ENCODE peak calls at places on chromosomes 3 and 15, in ten cellular contexts. F is colonic mucosa, G is suprapubic skin, J is spleen, E is cardiac muscle cell, R is AG09319, I is mesothelial cell of epicardium, C is fibroblast of mammary gland, H is tibial artery, V is epithelial cell of esophagus. K is an unnamed sample.

GRCh38 chr3:23950303-23950702 is 5.2 kb downstream of the NR1D2 start:
- DNase-seq in F (no peak), G (no peak), J (no peak), E (no peak), R (no peak), I (no peak), C (no peak), H (no peak), V (no peak), K (no peak)

GRCh38 chr15:79981861-79982455 is 11.0 kb upstream of the BCL2A1 start:
- DNase-seq in F (no peak), G (no peak), J (peak), E (no peak), R (no peak), I (no peak), C (no peak), H (no peak), V (no peak), K (no peak)

GRCh38 chr3:102106421-102107097 is 257.2 kb downstream of the NFKBIZ start:
- DNase-seq in F (no peak), G (no peak), J (no peak), E (peak), R (no peak), I (no peak), C (peak), H (no peak), V (peak), K (no peak)

GRCh38 chr3:156489462-156489911 is 65.4 kb downstream of the SSR3 start:
- DNase-seq in F (no peak), G (no peak), J (no peak), E (peak), R (no peak), I (no peak), C (peak), H (no peak), V (no peak), K (no peak)

GRCh38 chr15:85411992-85412538 is 31.7 kb downstream of the AKAP13 start:
- DNase-seq in F (no peak), G (no peak), J (no peak), E (no peak), R (no peak), I (no peak), C (peak), H (no peak), V (peak), K (no peak)

GRCh38 chr3:135325096-135325495 is 530.0 kb downstream of the EPHB1 start:
- DNase-seq in F (no peak), G (no peak), J (no peak), E (no peak), R (no peak), I (no peak), C (no peak), H (no peak), V (peak), K (no peak)

GRCh38 chr15:99455796-99456160 is 110.0 kb upstream of the MEF2A start:
- DNase-seq in F (no peak), G (no peak), J (no peak), E (no peak), R (no peak), I (no peak), C (no peak), H (no peak), V (no peak), K (no peak)

GRCh38 chr3:66265627-66266026 is 44.8 kb downstream of the SLC25A26 start:
- DNase-seq in F (no peak), G (no peak), J (no peak), E (no peak), R (no peak), I (no peak), C (no peak), H (no peak), V (no peak), K (no peak)

GRCh38 chr3:193391902-193392301 is 13.3 kb upstream of the ATP13A5 start:
- DNase-seq in F (no peak), G (no peak), J (no peak), E (no peak), R (no peak), I (no peak), C (no peak), H (no peak), V (peak), K (no peak)

GRCh38 chr15:78242128-78242527 is 7.8 kb upstream of the ACSBG1 start:
- DNase-seq in F (peak), G (no peak), J (no peak), E (peak), R (no peak), I (no peak), C (peak), H (no peak), V (peak), K (no peak)

GRCh38 chr3:150384517-150385212 is 23.4 kb upstream of the TSC22D2 start:
- DNase-seq in F (no peak), G (no peak), J (peak), E (peak), R (no peak), I (no peak), C (peak), H (peak), V (no peak), K (peak)

GRCh38 chr15:25619076-25619475 is 180.3 kb upstream of the UBE3A start:
- DNase-seq in F (no peak), G (no peak), J (no peak), E (no peak), R (no peak), I (no peak), C (no peak), H (no peak), V (no peak), K (no peak)

GRCh38 chr15:82952156-82953081 is at the start of gene HOMER2:
- DNase-seq in F (no peak), G (no peak), J (no peak), E (peak), R (no peak), I (peak), C (peak), H (no peak), V (peak), K (peak)

GRCh38 chr15:31328999-31329639 is 2.5 kb downstream of the KLF13 start:
- DNase-seq in F (peak), G (no peak), J (peak), E (no peak), R (no peak), I (no peak), C (no peak), H (no peak), V (peak), K (no peak)

GRCh38 chr15:42031211-42031915 is 10.5 kb upstream of the PLA2G4E start:
- DNase-seq in F (no peak), G (no peak), J (no peak), E (peak), R (no peak), I (no peak), C (no peak), H (no peak), V (peak), K (no peak)

GRCh38 chr3:78905700-78906099 is 862.1 kb downstream of the ROBO1 start:
- DNase-seq in F (no peak), G (no peak), J (no peak), E (no peak), R (no peak), I (no peak), C (no peak), H (no peak), V (no peak), K (no peak)

GRCh38 chr3:13882876-13883275 is 3.0 kb upstream of the WNT7A start:
- DNase-seq in F (no peak), G (no peak), J (no peak), E (no peak), R (no peak), I (peak), C (no peak), H (peak), V (no peak), K (no peak)

GRCh38 chr15:75178938-75179772 is 22.5 kb upstream of the C15orf39 start:
- DNase-seq in F (no peak), G (no peak), J (no peak), E (no peak), R (no peak), I (no peak), C (no peak), H (peak), V (no peak), K (no peak)

GRCh38 chr3:9101286-9101685 is 138.0 kb upstream of the RAD18 start:
- DNase-seq in F (no peak), G (no peak), J (no peak), E (no peak), R (no peak), I (no peak), C (no peak), H (no peak), V (no peak), K (no peak)

GRCh38 chr3:47288966-47289910 is 6.5 kb downstream of the KLHL18 start:
- DNase-seq in F (no peak), G (no peak), J (no peak), E (peak), R (no peak), I (no peak), C (peak), H (no peak), V (peak), K (no peak)

GRCh38 chr15:77554306-77555080 is 78.2 kb downstream of the LINGO1 start:
- DNase-seq in F (no peak), G (no peak), J (no peak), E (no peak), R (no peak), I (no peak), C (no peak), H (no peak), V (no peak), K (no peak)

GRCh38 chr15:76057332-76058000 is 2.3 kb upstream of the TMEM266 start:
- DNase-seq in F (peak), G (no peak), J (no peak), E (peak), R (peak), I (peak), C (peak), H (no peak), V (peak), K (no peak)

GRCh38 chr3:100850156-100850555 is 140.9 kb downstream of the TFG start:
- DNase-seq in F (no peak), G (no peak), J (no peak), E (no peak), R (no peak), I (no peak), C (no peak), H (no peak), V (no peak), K (no peak)

GRCh38 chr3:54599741-54600140 is 328.1 kb downstream of the LRTM1 start:
- DNase-seq in F (no peak), G (no peak), J (no peak), E (no peak), R (no peak), I (no peak), C (no peak), H (no peak), V (no peak), K (no peak)

GRCh38 chr3:9146367-9147071 is 102.9 kb downstream of the SRGAP3 start:
- DNase-seq in F (no peak), G (peak), J (no peak), E (no peak), R (no peak), I (no peak), C (no peak), H (no peak), V (no peak), K (no peak)

GRCh38 chr15:90266485-90266884 is 1.0 kb downstream of the NGRN start:
- DNase-seq in F (peak), G (no peak), J (peak), E (peak), R (no peak), I (no peak), C (peak), H (no peak), V (peak), K (no peak)

GRCh38 chr3:155853214-155854146 is 747 bp downstream of the SLC33A1 start:
- DNase-seq in F (peak), G (peak), J (peak), E (peak), R (no peak), I (peak), C (peak), H (peak), V (peak), K (no peak)

GRCh38 chr3:5126586-5126985 is 4.5 kb downstream of the ARL8B start:
- DNase-seq in F (no peak), G (no peak), J (no peak), E (peak), R (no peak), I (no peak), C (peak), H (no peak), V (peak), K (no peak)

GRCh38 chr3:156098437-156099035 is 21.8 kb upstream of the KCNAB1 start:
- DNase-seq in F (no peak), G (no peak), J (no peak), E (no peak), R (no peak), I (no peak), C (no peak), H (no peak), V (no peak), K (no peak)

GRCh38 chr3:174168026-174168425 is 691.1 kb upstream of the NAALADL2 start:
- DNase-seq in F (no peak), G (no peak), J (no peak), E (no peak), R (no peak), I (no peak), C (no peak), H (no peak), V (no peak), K (no peak)

GRCh38 chr3:16182183-16182582 is 7.7 kb downstream of the GALNT15 start:
- DNase-seq in F (no peak), G (no peak), J (no peak), E (no peak), R (no peak), I (no peak), C (peak), H (peak), V (no peak), K (no peak)

GRCh38 chr15:46897266-46897665 is 820.0 kb upstream of the SEMA6D start:
- DNase-seq in F (no peak), G (no peak), J (no peak), E (no peak), R (no peak), I (no peak), C (no peak), H (no peak), V (no peak), K (no peak)

GRCh38 chr3:185153170-185153733 is 392 bp upstream of the C3orf70 start:
- DNase-seq in F (peak), G (peak), J (no peak), E (no peak), R (no peak), I (peak), C (no peak), H (peak), V (no peak), K (no peak)

GRCh38 chr3:64340636-64341240 is 115.5 kb upstream of the PRICKLE2 start:
- DNase-seq in F (no peak), G (no peak), J (no peak), E (peak), R (no peak), I (no peak), C (peak), H (no peak), V (peak), K (no peak)

GRCh38 chr15:59583088-59583487 is 28.5 kb upstream of the GCNT3 start:
- DNase-seq in F (no peak), G (no peak), J (no peak), E (no peak), R (no peak), I (no peak), C (no peak), H (no peak), V (no peak), K (no peak)

GRCh38 chr15:79376383-79376782 is 55.8 kb upstream of the MINAR1 start:
- DNase-seq in F (no peak), G (no peak), J (no peak), E (no peak), R (no peak), I (no peak), C (no peak), H (no peak), V (no peak), K (no peak)

GRCh38 chr15:92059036-92059970 is 205.8 kb downstream of the SLCO3A1 start:
- DNase-seq in F (no peak), G (no peak), J (no peak), E (no peak), R (no peak), I (no peak), C (no peak), H (no peak), V (peak), K (no peak)

GRCh38 chr3:136343873-136344281 is 93.7 kb downstream of the PCCB start:
- DNase-seq in F (peak), G (peak), J (no peak), E (peak), R (peak), I (peak), C (peak), H (peak), V (peak), K (no peak)

GRCh38 chr3:105118905-105119304 is 247.8 kb upstream of the ALCAM start:
- DNase-seq in F (no peak), G (no peak), J (no peak), E (peak), R (no peak), I (no peak), C (peak), H (no peak), V (peak), K (no peak)

GRCh38 chr3:157769378-157769777 is 266.2 kb upstream of the VEPH1 start:
- DNase-seq in F (no peak), G (no peak), J (no peak), E (no peak), R (no peak), I (no peak), C (no peak), H (no peak), V (no peak), K (no peak)
- TF ChIP-seq CTCF in F (no peak), G (no peak), J (no peak), E (no peak), R (no peak), I (no peak), C (no peak), H (no peak), V (no peak), K (no peak)

GRCh38 chr3:50193746-50194127 is 2.3 kb downstream of the GNAT1 start:
- DNase-seq in F (no peak), G (no peak), J (no peak), E (no peak), R (no peak), I (no peak), C (no peak), H (no peak), V (no peak), K (no peak)
- TF ChIP-seq CTCF in F (no peak), G (no peak), J (no peak), E (no peak), R (no peak), I (no peak), C (no peak), H (no peak), V (no peak), K (no peak)

DNA sequence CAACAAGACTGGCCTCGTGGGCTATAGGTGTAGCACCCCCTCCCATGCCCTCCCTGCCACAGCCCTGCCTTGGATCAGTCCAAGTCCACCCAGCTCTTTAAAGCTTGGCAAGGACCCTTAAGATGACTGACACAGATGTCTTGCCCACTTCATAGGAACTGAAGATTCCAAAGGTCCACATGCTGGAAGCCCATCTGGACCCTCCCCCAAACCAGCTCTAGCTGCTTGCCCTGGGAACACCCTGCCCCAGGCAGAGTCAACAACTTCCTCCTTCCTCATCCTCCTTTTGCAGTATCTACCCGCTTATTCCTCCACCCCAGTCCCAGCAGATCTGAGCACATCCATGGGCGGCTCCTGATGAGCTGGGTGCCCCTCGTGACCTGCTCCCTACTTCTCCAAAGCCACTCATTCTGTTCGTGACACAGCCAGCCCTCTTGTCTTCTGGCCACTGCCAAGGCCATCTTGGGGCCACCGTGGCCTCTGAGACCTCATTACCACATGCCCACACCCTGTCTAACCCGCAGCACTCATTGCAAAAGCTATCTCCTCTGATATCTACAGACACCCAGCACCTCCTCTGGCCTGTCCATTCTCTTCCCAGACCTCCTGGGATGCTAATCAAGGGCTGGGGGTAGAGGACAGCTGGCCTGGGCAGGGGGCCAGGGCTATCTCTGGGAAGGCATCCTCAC is 2.0 kb upstream of the PFKFB4 start:
- DNase-seq in F (peak), G (no peak), J (peak), E (no peak), R (no peak), I (no peak), C (no peak), H (peak), V (peak), K (no peak)
- TF ChIP-seq CTCF in F (peak), G (no peak), J (peak), E (no peak), R (no peak), I (peak), C (no peak), H (no peak), V (no peak), K (no peak)

GRCh38 chr3:165919284-165919683 is 82.1 kb upstream of the BCHE start:
- DNase-seq in F (no peak), G (no peak), J (no peak), E (no peak), R (no peak), I (no peak), C (no peak), H (no peak), V (no peak), K (no peak)
- TF ChIP-seq CTCF in F (no peak), G (no peak), J (no peak), E (no peak), R (no peak), I (no peak), C (no peak), H (no peak), V (no peak), K (no peak)

DNA sequence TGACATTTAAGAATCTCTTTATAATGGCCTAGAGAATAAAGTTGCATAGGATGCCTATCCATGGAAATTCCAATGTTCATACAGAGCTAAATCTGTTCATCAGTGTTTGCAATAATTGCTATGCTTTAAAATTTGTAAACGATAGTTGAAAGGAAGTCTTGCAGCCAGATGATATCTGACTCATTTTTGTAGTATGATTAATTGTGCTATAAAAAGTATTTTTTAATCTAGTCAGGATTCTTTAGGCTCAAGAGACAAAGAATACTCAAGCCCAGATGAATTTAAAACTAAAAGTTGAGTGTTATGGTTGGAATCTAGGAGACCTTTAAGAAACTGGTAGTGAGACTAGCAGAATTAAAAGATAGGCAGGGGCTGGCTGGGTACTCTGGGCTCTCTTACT is 50.5 kb downstream of the SUCNR1 start:
- DNase-seq in F (no peak), G (no peak), J (no peak), E (no peak), R (no peak), I (no peak), C (peak), H (no peak), V (peak), K (no peak)
- TF ChIP-seq CTCF in F (no peak), G (no peak), J (no peak), E (no peak), R (no peak), I (no peak), C (no peak), H (no peak), V (no peak), K (no peak)

GRCh38 chr15:52678036-52678467 is 1.1 kb downstream of the ATOSA start:
- DNase-seq in F (peak), G (peak), J (peak), E (peak), R (no peak), I (peak), C (peak), H (peak), V (peak), K (peak)
- TF ChIP-seq CTCF in F (no peak), G (no peak), J (no peak), E (peak), R (peak), I (no peak), C (peak), H (no peak), V (peak), K (no peak)